ENCODE peak calls at places on chromosomes 12 and 14, in four cellular contexts. I is K562, H is HEK293T, Q is HepG2. D is an unnamed sample.

GRCh38 chr12:288687-289086 is 26.1 kb upstream of the SLC6A13 start:
- DNase-seq in H (no peak), I (no peak), Q (no peak), D (no peak)

GRCh38 chr14:65506801-65507200 is 94.3 kb downstream of the FUT8 start:
- DNase-seq in I (no peak), Q (peak; percentile 5), H (no peak), D (no peak)

GRCh38 chr12:9349888-9350885 is 142.0 kb upstream of the PZP start:
- DNase-seq in H (no peak), Q (peak; percentile 69), I (no peak), D (no peak)

GRCh38 chr12:118033331-118033730 is 16.8 kb downstream of the RFC5 start:
- DNase-seq in Q (no peak), H (no peak), I (no peak), D (no peak)

GRCh38 chr12:107435520-107435919 is 250.1 kb upstream of the PWP1 start:
- DNase-seq in Q (no peak), H (no peak), I (no peak), D (no peak)

GRCh38 chr12:65192963-65193516 is 23.7 kb downstream of the LEMD3 start:
- DNase-seq in H (no peak), I (no peak), Q (no peak), D (no peak)

GRCh38 chr12:43288666-43289065 is 263.3 kb downstream of the ADAMTS20 start:
- DNase-seq in I (peak; percentile 11), H (peak; percentile 9), Q (no peak), D (no peak)

GRCh38 chr12:30610718-30611117 is 85.0 kb downstream of the IPO8 start:
- DNase-seq in Q (no peak), H (no peak), I (no peak), D (no peak)

GRCh38 chr12:29771786-29772185 is 12.0 kb downstream of the TMTC1 start:
- DNase-seq in I (no peak), H (no peak), Q (no peak), D (no peak)

GRCh38 chr14:71680733-71681387 is 251.4 kb upstream of the RGS6 start:
- DNase-seq in Q (no peak), I (no peak), H (no peak), D (no peak)

GRCh38 chr14:75941030-75941429 is 40.8 kb downstream of the TGFB3 start:
- DNase-seq in Q (no peak), H (no peak), I (no peak), D (no peak)

GRCh38 chr12:55720071-55720564 is at the start of gene RDH5:
- DNase-seq in H (no peak), I (no peak), Q (peak; percentile 83), D (no peak)

GRCh38 chr14:71105177-71105576 is 197.9 kb downstream of the PCNX1 start:
- DNase-seq in Q (no peak), H (no peak), I (no peak), D (no peak)

GRCh38 chr12:118436986-118437385 is 60.6 kb downstream of the SUDS3 start:
- DNase-seq in H (no peak), I (no peak), Q (no peak), D (no peak)

GRCh38 chr12:132071001-132071810 is 72.9 kb downstream of the DDX51 start:
- DNase-seq in H (no peak), I (no peak), Q (no peak), D (peak; percentile 75)

GRCh38 chr12:54603872-54604271 is 15.4 kb upstream of the PPP1R1A start:
- DNase-seq in I (no peak), Q (no peak), H (no peak), D (no peak)

GRCh38 chr14:64721391-64721791 is 17.2 kb downstream of the PLEKHG3 start:
- DNase-seq in I (no peak), H (no peak), Q (no peak), D (no peak)

GRCh38 chr14:24678801-24679247 is 44.8 kb upstream of the GZMB start:
- DNase-seq in Q (peak; percentile 98), H (peak; percentile 84), I (peak; percentile 73), D (peak; percentile 72)

GRCh38 chr14:95614335-95614734 is 71.9 kb upstream of the TCL1B start:
- DNase-seq in Q (no peak), I (no peak), H (no peak), D (peak; percentile 15)

DNA sequence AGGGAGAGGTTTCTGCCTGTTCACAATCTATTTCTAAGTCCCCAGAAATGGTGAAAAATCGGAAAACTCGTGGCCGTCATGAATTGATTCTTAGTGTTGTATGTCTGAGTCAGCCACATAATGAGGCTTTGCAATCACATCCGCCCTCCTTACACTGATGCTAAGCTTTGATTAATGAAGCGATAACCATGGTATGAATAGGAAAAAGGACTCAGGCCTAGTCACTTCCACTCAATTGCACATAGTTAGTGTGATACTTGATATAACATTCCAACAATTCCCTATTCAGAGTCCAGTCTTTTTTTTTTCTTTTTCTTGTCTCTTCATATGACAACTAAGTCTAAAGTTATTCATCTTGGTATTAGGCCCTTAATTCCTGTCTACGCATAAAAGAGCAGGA is 1231.0 kb downstream of the VRK1 start:
- DNase-seq in H (no peak), I (no peak), Q (no peak), D (no peak)
- TF ChIP-seq FOXK2 in H (no peak), I (no peak), Q (no peak), D (no peak)

DNA sequence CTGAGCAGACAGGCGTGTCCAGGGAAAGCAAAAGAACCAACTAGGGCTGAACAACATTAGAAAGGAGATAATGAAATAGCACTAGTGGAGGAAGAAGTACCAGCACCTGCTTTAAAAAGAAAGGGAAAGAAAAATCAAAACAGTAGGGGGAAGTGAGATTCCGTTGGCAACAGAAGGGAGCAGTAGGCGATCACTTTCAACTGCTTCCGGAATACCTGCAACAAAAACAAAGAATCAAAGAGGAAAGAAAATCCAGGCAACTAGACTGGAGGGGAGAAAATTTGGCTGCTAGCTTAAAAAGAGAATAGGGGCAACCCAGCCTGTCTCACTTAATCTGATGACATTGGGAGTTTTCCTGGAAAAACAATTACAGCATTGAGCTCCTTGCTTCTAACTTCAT is 2.7 kb upstream of the DACT1 start:
- DNase-seq in H (no peak), I (no peak), Q (no peak), D (no peak)
- TF ChIP-seq FOXK2 in H (no peak), I (no peak), Q (no peak), D (no peak)

GRCh38 chr14:94539181-94539580 is 22.1 kb upstream of the SERPINA4 start:
- DNase-seq in I (no peak), Q (no peak), H (no peak), D (no peak)

GRCh38 chr14:94532462-94532861 is 23.2 kb upstream of the SERPINA12 start:
- DNase-seq in I (no peak), Q (no peak), H (no peak), D (peak; percentile 37)

GRCh38 chr14:94538070-94538740 is 23.0 kb upstream of the SERPINA4 start:
- DNase-seq in I (no peak), H (no peak), Q (no peak), D (no peak)

GRCh38 chr14:94540031-94540794 is 21.0 kb upstream of the SERPINA4 start:
- DNase-seq in Q (peak; percentile 69), I (no peak), H (no peak), D (no peak)

DNA sequence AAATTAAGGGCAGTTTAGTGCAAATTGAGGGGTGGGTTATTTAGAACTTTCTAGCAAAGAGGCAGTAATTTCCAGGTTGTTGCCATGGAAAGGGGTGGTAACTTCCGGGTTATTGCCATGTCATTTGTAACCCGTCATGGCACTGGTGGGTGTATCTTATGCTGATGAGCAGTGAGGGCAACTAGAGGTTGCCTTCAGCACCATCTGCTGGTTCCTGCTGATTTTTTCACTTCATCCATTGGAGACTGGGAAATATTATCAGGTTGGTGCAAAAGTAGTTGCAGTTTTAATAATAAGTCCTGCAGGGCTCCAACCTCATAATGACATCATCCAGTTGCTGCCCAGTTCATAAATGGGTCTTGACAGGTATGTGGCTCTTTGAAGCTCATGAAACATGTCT is 24.4 kb upstream of the SERPINA4 start:
- DNase-seq in Q (peak; percentile 71), H (no peak), I (no peak), D (no peak)
- TF ChIP-seq FOXK2 in Q (no peak), H (no peak), I (no peak), D (no peak)

DNA sequence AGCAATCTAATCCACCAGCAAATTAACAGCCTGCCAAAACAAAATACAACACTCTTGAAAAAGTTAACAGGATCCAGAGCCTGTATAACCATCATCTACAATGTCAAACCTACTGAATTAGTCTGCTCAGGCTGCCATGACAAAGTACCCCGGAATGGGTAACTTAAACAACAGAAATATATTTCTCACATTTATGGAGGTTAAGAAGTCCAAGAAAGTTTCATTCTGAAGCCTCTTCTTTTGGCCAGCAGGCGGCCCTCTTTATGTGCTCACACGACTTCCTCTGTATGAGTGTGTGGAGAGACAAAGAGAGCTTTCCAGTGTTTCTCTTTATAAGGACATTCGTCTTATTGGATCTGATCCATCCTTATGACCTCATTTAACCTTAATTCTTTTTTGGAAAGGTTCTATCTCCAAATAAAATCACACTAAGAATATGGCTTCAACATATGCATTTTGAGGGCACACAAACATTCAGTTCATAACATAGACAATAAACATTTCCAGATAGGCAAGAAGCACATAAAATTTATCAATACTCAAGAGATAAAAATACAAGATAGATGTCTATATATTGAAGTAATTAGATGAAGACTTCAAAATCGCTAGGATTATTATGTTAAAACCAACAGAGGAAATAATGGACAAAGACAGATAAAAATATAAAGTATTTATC is 5.9 kb upstream of the RERG start:
- DNase-seq in Q (peak; percentile 42), I (no peak), H (peak; percentile 39), D (no peak)
- TF ChIP-seq FOXK2 in Q (no peak), I (no peak), H (no peak), D (no peak)